ENCODE peak calls at places on chromosome 11, in five cellular contexts. X is K562, L is IMR-90, P is H1, E is HepG2. A is an unnamed sample.

GRCh38 chr11:65553301-65554001 is 4.7 kb downstream of the LTBP3 start:
- DNase-seq in X (peak; percentile 64), L (no peak), P (no peak), E (no peak), A (no peak)

GRCh38 chr11:128498846-128499245 is 88.5 kb downstream of the ETS1 start:
- DNase-seq in X (no peak), L (peak; percentile 67), P (no peak), E (no peak), A (no peak)

GRCh38 chr11:128733440-128734115 is 39.7 kb downstream of the FLI1 start:
- DNase-seq in X (no peak), L (peak; percentile 66), P (peak; percentile 64), E (no peak), A (peak; percentile 31)

GRCh38 chr11:130891326-130891725 is 25.0 kb downstream of the SNX19 start:
- DNase-seq in X (no peak), L (peak; percentile 41), P (no peak), E (no peak), A (no peak)

GRCh38 chr11:102410382-102410784 is 42.2 kb downstream of the TMEM123 start:
- DNase-seq in X (peak; percentile 20), L (peak; percentile 62), P (no peak), E (no peak), A (peak; percentile 22)

GRCh38 chr11:13015753-13016152 is 6.6 kb downstream of the RASSF10 start:
- DNase-seq in X (no peak), L (no peak), P (no peak), E (no peak), A (no peak)

GRCh38 chr11:62569611-62570010 is 4.1 kb downstream of the EEF1G start:
- DNase-seq in X (no peak), L (no peak), P (no peak), E (no peak), A (no peak)

GRCh38 chr11:83836883-83837654 is 550.9 kb upstream of the CCDC90B start:
- DNase-seq in X (peak; percentile 57), L (peak; percentile 50), P (peak; percentile 17), E (peak; percentile 65), A (peak; percentile 69)

GRCh38 chr11:107743161-107743560 is 31.3 kb upstream of the SLN start:
- DNase-seq in X (no peak), L (no peak), P (no peak), E (no peak), A (no peak)

GRCh38 chr11:104094576-104094975 is 58.1 kb downstream of the DDI1 start:
- DNase-seq in X (no peak), L (peak; percentile 66), P (no peak), E (no peak), A (no peak)

GRCh38 chr11:113632981-113633380 is 73.1 kb downstream of the TMPRSS5 start:
- DNase-seq in X (no peak), L (no peak), P (no peak), E (no peak), A (no peak)

GRCh38 chr11:88306785-88307184 is 30.8 kb downstream of the CTSC start:
- DNase-seq in X (no peak), L (no peak), P (no peak), E (no peak), A (no peak)

GRCh38 chr11:66976048-66976467 is 954 bp downstream of the C11orf86 start:
- DNase-seq in X (peak; percentile 59), L (no peak), P (peak; percentile 67), E (peak; percentile 35), A (peak; percentile 86)

GRCh38 chr11:115695677-115696451 is 191.6 kb upstream of the CADM1 start:
- DNase-seq in X (no peak), L (no peak), P (no peak), E (no peak), A (no peak)

GRCh38 chr11:122755409-122755808 is 82.9 kb upstream of the CRTAM start:
- DNase-seq in X (peak; percentile 92), L (no peak), P (no peak), E (no peak), A (peak; percentile 26)

GRCh38 chr11:27429740-27430451 is 42.7 kb downstream of the LGR4 start:
- DNase-seq in X (no peak), L (peak; percentile 7), P (no peak), E (no peak), A (peak; percentile 19)

GRCh38 chr11:63445720-63446119 is 45.2 kb downstream of the PLAAT5 start:
- DNase-seq in X (no peak), L (peak; percentile 42), P (no peak), E (no peak), A (no peak)

GRCh38 chr11:117292616-117293015 is 1.5 kb downstream of the BACE1-AS start:
- DNase-seq in X (no peak), L (no peak), P (no peak), E (no peak), A (no peak)

GRCh38 chr11:41039592-41039991 is 419.9 kb downstream of the LRRC4C start:
- DNase-seq in X (no peak), L (no peak), P (no peak), E (no peak), A (no peak)

GRCh38 chr11:32428665-32429293 is 6.6 kb downstream of the WT1 start:
- DNase-seq in X (no peak), L (no peak), P (no peak), E (no peak), A (peak; percentile 21)
- TF ChIP-seq RFX5 in X (no peak), L (no peak), P (no peak), E (no peak), A (no peak)

GRCh38 chr11:78349114-78349513 is 68.5 kb downstream of the GAB2 start:
- DNase-seq in X (no peak), L (no peak), P (no peak), E (no peak), A (no peak)

GRCh38 chr11:78349614-78350013 is 68.0 kb downstream of the GAB2 start:
- DNase-seq in X (no peak), L (peak; percentile 31), P (no peak), E (no peak), A (no peak)

GRCh38 chr11:78351193-78351592 is 66.4 kb downstream of the GAB2 start:
- DNase-seq in X (no peak), L (no peak), P (no peak), E (no peak), A (no peak)

GRCh38 chr11:78350646-78351165 is 66.9 kb downstream of the GAB2 start:
- DNase-seq in X (no peak), L (peak; percentile 47), P (no peak), E (no peak), A (no peak)

DNA sequence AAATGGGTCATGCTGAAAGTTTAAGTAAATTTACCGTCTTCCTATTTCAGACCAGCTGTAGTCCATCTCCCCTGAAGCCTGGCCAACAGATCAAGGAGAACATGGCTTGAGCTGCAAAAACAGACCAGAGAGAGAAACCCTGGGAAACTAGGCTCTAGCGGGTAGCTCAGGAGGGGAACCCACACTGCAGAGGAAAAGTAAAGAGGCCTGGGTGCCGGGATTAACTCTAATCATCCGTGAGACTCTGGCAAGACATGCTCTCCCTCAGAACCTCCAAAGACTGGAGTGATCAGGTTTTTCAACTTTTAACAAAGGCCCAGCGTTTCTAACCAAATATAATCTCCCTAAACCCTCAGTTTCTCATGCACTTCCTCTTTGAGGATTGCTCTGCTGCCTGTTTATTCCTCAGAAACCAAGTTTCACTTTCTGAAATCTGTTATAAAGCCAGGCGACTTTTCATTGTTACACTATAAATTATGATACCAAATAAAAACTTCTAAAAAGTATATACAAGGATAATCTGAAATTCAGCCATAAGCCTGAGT is 67.4 kb downstream of the GAB2 start:
- DNase-seq in X (peak; percentile 27), L (peak; percentile 55), P (no peak), E (no peak), A (no peak)
- H4K20me1 ChIP-seq in X (no peaks in the 10 kb centered on the region), L (no peaks in the 10 kb centered on the region), P (no peaks in the 10 kb centered on the region), E (no peaks in the 10 kb centered on the region), A (no peaks in the 10 kb centered on the region)

GRCh38 chr11:16080688-16081388 is 275.5 kb downstream of the SOX6 start:
- DNase-seq in X (no peak), L (peak; percentile 11), P (no peak), E (no peak), A (no peak)
- TF ChIP-seq RFX5 in X (no peak), L (no peak), P (no peak), E (no peak), A (no peak)

GRCh38 chr11:1463056-1463455 is 23.5 kb downstream of the MOB2 start:
- DNase-seq in X (no peak), L (no peak), P (no peak), E (no peak), A (no peak)
- H4K20me1 ChIP-seq in X (peaks cover 5% of the 10 kb centered on the region), L (no peaks in the 10 kb centered on the region), P (peaks cover 10% of the 10 kb centered on the region), E (no peaks in the 10 kb centered on the region), A (no peaks in the 10 kb centered on the region)

DNA sequence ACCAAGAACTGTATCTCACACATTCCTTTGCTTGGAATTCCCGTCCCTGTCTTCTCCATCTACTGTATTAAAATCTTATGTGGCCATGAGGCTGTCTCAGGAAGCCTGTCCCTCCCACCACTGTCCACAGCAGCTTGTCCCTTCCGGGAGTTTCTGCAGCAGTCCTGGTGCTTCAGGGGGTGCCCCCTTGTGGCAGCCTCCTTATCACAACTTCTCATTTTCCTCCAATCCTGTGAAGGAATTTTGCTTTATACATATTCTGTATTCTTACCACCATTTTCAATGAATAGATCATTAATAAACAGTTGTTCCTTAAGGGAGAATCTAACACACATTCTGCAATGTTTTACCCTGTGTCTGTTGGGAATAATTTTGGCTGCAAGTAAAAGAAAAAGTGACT is 220.4 kb upstream of the RAG2 start:
- DNase-seq in X (peak; percentile 11), L (no peak), P (no peak), E (no peak), A (peak; percentile 19)
- TF ChIP-seq RFX5 in X (no peak), L (no peak), P (no peak), E (no peak), A (no peak)

DNA sequence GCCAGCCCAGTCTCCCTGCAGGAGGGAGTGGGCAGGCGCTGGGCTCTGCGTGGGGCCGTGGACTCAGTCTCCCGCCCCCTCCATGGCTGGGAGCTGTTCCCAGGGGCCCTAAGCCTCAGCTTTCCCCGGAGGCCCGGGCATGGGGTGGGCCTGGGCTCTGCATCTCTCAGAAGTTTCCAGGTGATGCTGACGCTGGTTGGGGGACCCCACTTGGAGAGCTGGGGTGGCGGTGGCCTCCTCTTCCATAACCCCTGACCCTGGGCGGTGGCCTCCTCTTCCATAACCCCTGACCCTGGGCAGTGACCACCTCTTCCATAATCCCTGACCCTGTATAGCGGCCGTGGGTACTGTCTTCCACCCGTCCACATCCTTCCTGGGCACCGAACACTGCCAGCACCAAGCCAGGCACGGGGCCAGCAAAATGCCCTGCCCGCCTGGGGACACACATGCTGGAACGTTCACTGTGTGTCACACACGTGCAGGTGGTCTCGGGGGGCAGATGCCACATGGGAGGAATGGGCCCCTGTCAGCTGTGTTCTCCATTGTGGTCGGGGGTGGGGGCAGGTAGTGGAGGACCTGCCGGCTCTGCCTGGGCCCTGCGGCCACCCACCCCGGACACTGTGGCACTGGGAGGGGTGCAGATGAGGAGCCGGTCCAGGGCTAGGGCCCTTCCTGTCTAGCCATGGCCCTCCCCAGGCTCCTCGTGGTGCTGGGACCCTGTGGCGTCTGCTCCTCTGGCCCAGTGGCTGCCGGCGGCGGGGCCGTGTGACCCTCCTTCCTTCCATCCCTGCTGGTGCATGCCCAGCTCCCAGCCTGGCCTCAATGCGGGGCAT is 10.7 kb downstream of the BRSK2 start:
- DNase-seq in X (no peak), L (no peak), P (no peak), E (no peak), A (no peak)
- H4K20me1 ChIP-seq in X (peaks cover 22% of the 10 kb centered on the region), L (peaks cover 7% of the 10 kb centered on the region), P (peaks cover 67% of the 10 kb centered on the region), E (peaks cover 23% of the 10 kb centered on the region), A (no peaks in the 10 kb centered on the region)

A was measured in SK-N-SH.